ENCODE peak calls at places on chromosome 7, in six cellular contexts. F is heart left ventricle, J is fibroblast of lung, Q is endodermal cell, O is Peyer's patch, Z is left lung. G is an unnamed sample.

GRCh38 chr7:79337722-79338121 is 115.7 kb downstream of the MAGI2 start:
- DNase-seq in F (no peak), J (no peak), Q (no peak), O (no peak), Z (no peak), G (no peak)

GRCh38 chr7:36970551-36971514 is 246.5 kb upstream of the AOAH start:
- DNase-seq in F (no peak), J (no peak), Q (no peak), O (no peak), Z (no peak), G (no peak)

GRCh38 chr7:20113423-20114027 is 103.7 kb downstream of the MACC1 start:
- DNase-seq in F (no peak), J (no peak), Q (no peak), O (no peak), Z (no peak), G (no peak)

GRCh38 chr7:121288894-121289293 is 39.9 kb upstream of the WNT16 start:
- DNase-seq in F (no peak), J (peak), Q (no peak), O (no peak), Z (no peak), G (no peak)

GRCh38 chr7:10889266-10889898 is 84.3 kb upstream of the PHF14 start:
- DNase-seq in F (no peak), J (peak), Q (peak), O (no peak), Z (no peak), G (peak)

GRCh38 chr7:38757946-38758345 is 126.8 kb upstream of the AMPH start:
- DNase-seq in F (no peak), J (no peak), Q (no peak), O (no peak), Z (no peak), G (no peak)

GRCh38 chr7:17680943-17681351 is 259.3 kb downstream of the SNX13 start:
- DNase-seq in F (no peak), J (peak), Q (no peak), O (no peak), Z (no peak), G (no peak)

GRCh38 chr7:121101621-121102020 is 113.1 kb downstream of the CPED1 start:
- DNase-seq in F (no peak), J (no peak), Q (peak), O (no peak), Z (no peak), G (no peak)

GRCh38 chr7:155317114-155317434 is 19.4 kb downstream of the INSIG1 start:
- DNase-seq in F (no peak), J (no peak), Q (no peak), O (no peak), Z (no peak), G (no peak)

GRCh38 chr7:142194201-142194600 is 63.7 kb downstream of the PRSS58 start:
- DNase-seq in F (no peak), J (no peak), Q (no peak), O (no peak), Z (no peak), G (no peak)

GRCh38 chr7:139127648-139128047 is 18.1 kb upstream of the ZC3HAV1 start:
- DNase-seq in F (no peak), J (peak), Q (no peak), O (no peak), Z (no peak), G (no peak)
- TF ChIP-seq CTCF in F (no peak), J (no peak), Q (no peak), O (no peak), Z (no peak), G (peak)

DNA sequence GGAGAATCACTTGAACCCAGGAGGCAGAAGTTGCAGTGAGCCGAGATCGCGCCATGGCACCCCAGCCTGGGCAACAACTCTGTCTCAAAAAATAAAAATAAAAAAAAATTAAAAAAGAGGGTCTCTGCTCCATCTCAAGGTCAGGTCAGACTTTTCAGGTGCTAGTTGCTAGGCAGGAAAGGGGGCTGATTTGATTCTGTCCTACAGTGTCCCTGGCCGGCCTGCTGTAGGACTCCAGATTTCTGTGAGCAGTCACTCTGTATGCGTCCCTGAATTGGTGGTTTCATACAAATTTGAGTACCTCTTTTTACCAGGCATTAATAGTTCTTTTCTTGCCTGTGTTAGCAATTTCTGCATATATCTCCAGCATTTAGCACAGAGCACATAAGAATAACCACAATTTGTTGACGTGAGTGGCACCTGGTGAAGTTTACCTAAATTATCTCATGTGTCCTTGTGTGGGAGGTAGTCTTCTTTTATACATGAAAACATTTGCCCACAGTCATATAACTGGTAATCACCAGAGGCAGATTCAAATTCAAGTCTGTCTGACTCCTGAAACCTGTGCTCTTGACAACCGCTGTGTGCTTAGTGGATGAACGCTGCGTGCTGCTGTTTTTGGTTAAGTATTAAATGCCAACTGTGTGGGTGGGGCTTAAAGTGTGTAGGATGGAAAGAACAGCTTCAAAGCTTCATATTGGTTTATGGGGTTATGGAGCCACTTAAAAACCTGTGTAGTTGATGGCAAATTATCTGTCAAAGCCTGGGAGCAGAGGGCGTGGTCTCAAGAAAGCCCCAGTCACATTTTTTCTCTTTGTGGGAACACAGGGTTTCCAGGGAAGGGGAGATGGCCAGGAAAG is 3.2 kb upstream of the ZNF775 start:
- DNase-seq in F (no peak), J (no peak), Q (no peak), O (no peak), Z (no peak), G (no peak)
- H3K27ac ChIP-seq in F (no peak), J (no peak), Q (peak), O (no peak), Z (no peak), G (no peak)

GRCh38 chr7:73612598-73613269 is 11.6 kb downstream of the MLXIPL start:
- DNase-seq in F (no peak), J (peak), Q (peak), O (peak), Z (no peak), G (no peak)

GRCh38 chr7:73618538-73618937 is 5.8 kb downstream of the MLXIPL start:
- DNase-seq in F (no peak), J (no peak), Q (no peak), O (no peak), Z (no peak), G (no peak)

GRCh38 chr7:73611017-73611555 is 13.2 kb downstream of the MLXIPL start:
- DNase-seq in F (no peak), J (no peak), Q (peak), O (no peak), Z (no peak), G (no peak)

GRCh38 chr7:73613954-73614735 is 10.2 kb downstream of the MLXIPL start:
- DNase-seq in F (no peak), J (no peak), Q (no peak), O (peak), Z (no peak), G (no peak)

GRCh38 chr7:73615886-73616285 is 8.4 kb downstream of the MLXIPL start:
- DNase-seq in F (no peak), J (peak), Q (no peak), O (no peak), Z (no peak), G (no peak)
- TF ChIP-seq CTCF in F (no peak), J (no peak), Q (peak), O (no peak), Z (no peak), G (no peak)

GRCh38 chr7:74481458-74482324 is 28.0 kb downstream of the GTF2IRD1 start:
- DNase-seq in F (no peak), J (peak), Q (no peak), O (no peak), Z (no peak), G (no peak)

GRCh38 chr7:74485611-74486010 is 31.9 kb downstream of the GTF2IRD1 start:
- DNase-seq in F (no peak), J (no peak), Q (no peak), O (no peak), Z (no peak), G (no peak)

GRCh38 chr7:74480861-74481417 is 27.2 kb downstream of the GTF2IRD1 start:
- DNase-seq in F (peak), J (peak), Q (no peak), O (peak), Z (peak), G (no peak)

GRCh38 chr7:74482629-74483401 is 29.1 kb downstream of the GTF2IRD1 start:
- DNase-seq in F (peak), J (peak), Q (no peak), O (no peak), Z (no peak), G (no peak)

DNA sequence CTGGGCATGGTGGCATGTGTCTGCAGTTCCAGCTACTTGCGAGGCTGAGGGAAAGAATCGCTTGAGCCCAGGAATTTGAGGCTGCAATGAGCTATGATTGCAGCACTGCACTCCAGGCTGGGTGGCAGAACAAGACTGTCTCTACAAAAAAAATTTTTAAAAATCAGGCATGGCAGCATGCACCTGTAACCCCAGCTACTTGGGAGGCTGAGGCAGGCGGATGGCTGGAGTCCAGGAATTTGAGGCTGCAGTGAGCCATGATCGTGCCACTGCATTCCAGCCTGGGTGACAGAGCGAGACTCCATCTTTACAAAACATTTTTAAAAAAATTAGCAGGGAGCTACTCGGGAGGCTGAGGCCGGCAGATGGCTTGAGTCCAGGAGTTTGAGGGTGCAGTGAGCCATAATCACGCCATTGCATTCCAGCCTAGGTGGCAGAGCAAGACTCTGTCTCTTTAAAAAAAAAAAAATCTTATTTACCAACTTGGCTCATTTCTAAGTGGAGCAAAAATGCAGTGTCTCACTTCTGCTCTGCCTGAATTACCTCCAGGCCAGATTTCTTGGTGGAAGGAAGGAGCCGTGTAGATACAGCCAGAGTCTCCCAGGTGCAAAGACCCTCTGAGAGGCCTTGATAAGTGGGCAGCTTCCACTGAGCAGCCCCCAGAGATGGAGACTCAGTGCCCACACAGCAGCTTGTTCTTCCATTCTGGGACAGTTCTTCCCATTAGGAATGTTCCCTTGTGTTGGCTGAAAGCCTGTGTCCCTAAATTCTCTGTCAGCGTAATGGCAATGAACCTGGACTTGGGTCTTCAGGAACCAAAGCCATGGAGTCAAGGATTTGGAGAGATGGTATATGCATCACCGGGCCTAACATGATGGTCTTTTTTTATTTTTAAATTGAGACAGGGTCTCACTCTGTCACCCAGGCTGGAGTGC is 30.0 kb downstream of the GTF2IRD1 start:
- DNase-seq in F (no peak), J (peak), Q (no peak), O (no peak), Z (peak), G (no peak)
- H3K27ac ChIP-seq in F (peak), J (peak), Q (no peak), O (no peak), Z (peak), G (no peak)